ENCODE peak calls at places on chromosomes 6 and 20, in five cellular contexts. G, U, T, C and M are unnamed samples. For H3K27me3, the result is how much of the 10 kb centered on the place peaks cover.

GRCh38 chr20:18323705-18324104 is 35.4 kb downstream of the ZNF133 start:
- DNase-seq in C (no peak), G (no peak), T (no peak), U (no peak), M (no peak)

GRCh38 chr20:37498066-37498702 is 22.9 kb upstream of the NNAT start:
- DNase-seq in T (no peak), G (no peak), U (no peak), C (peak), M (no peak)

GRCh38 chr6:87200469-87201174 is 45.3 kb downstream of the ZNF292 start:
- DNase-seq in G (no peak), C (peak), U (no peak), T (peak), M (no peak)

GRCh38 chr20:20763652-20764051 is 51.2 kb upstream of the RALGAPA2 start:
- DNase-seq in C (no peak), U (no peak), T (no peak), G (no peak), M (no peak)

GRCh38 chr20:19025430-19026120 is 186.9 kb upstream of the SLC24A3 start:
- DNase-seq in T (no peak), U (no peak), G (no peak), C (no peak), M (no peak)

GRCh38 chr20:30816182-30816645 is 441.2 kb upstream of the DEFB115 start:
- DNase-seq in G (no peak), T (no peak), U (no peak), C (peak), M (no peak)

GRCh38 chr6:131828080-131828479 is 20.3 kb downstream of the ENPP1 start:
- DNase-seq in T (no peak), U (no peak), G (no peak), C (no peak), M (no peak)

GRCh38 chr6:105087571-105088211 is 92.1 kb downstream of the POPDC3 start:
- DNase-seq in G (peak), C (peak), U (peak), T (peak), M (peak)

GRCh38 chr6:15505463-15505918 is 157.3 kb downstream of the DTNBP1 start:
- DNase-seq in C (no peak), T (no peak), G (no peak), U (no peak), M (no peak)

GRCh38 chr20:18694071-18694470 is 106.2 kb downstream of the DTD1 start:
- DNase-seq in T (no peak), U (no peak), G (no peak), C (no peak), M (no peak)

GRCh38 chr6:134310206-134310605 is 7.7 kb downstream of the SGK1 start:
- DNase-seq in G (no peak), T (no peak), U (no peak), C (peak), M (no peak)

GRCh38 chr6:26183581-26184408 is 96.6 kb downstream of the HFE start:
- DNase-seq in T (peak), C (peak), G (no peak), U (peak), M (no peak)

GRCh38 chr6:144215402-144215931 is 65.2 kb downstream of the STX11 start:
- DNase-seq in G (peak), T (peak), C (peak), U (no peak), M (no peak)

GRCh38 chr6:129501401-129502051 is 208.5 kb downstream of the ARHGAP18 start:
- DNase-seq in G (peak), T (peak), U (peak), C (peak), M (peak)

GRCh38 chr20:63165538-63166422 is 50.2 kb downstream of the YTHDF1 start:
- DNase-seq in U (no peak), C (no peak), T (no peak), G (no peak), M (no peak)
- H3K27me3 ChIP-seq in U (under half), C (under half), T (under half), G (under half), M (half or more)

GRCh38 chr6:117906905-117907599 is at the start of gene SLC35F1:
- DNase-seq in C (peak), U (no peak), G (no peak), T (peak), M (peak)
- H3K27me3 ChIP-seq in C (under half), U (under half), G (under half), T (under half), M (half or more)

DNA sequence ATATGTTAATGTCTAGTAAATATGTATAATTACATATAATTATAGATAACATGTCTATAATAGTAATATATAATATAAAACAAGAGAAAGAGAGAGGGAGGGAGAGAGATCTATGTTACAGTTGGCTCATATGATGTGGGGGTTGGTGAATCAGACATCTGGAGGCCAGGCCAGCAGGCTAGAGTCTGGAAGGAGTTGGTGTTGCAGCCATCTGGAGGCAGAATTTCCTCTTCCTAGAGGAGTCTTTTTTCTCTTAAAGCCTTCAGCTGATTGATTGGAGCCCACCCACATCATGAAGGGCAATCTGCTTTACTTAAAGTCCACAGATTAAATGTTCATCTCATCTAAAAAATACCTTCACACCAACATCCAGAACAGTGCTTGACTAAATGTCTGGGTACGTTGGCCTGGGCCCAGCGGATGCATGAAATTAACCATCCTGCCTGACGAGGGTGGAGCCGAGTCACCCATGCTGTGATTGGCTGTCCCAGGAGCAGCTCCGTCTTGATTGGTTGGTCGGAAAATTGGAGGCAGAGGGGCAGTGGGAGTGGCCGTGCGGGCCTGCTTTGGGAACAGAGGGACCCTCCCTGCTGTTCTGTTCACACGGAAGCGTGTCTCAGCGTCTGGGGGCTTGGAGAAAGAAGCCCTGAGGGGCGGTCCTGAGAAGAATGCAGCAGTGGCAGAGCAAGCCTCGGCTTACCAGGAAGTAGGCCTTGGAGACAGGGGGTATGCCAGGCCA is 392.4 kb downstream of the QKI start:
- DNase-seq in C (no peak), G (no peak), T (no peak), U (no peak), M (no peak)
- H3K27me3 ChIP-seq in C (under half), G (under half), T (under half), U (under half), M (under half)

GRCh38 chr20:59483481-59483880 is 120.9 kb upstream of the PHACTR3 start:
- DNase-seq in C (no peak), U (no peak), G (no peak), T (no peak), M (peak)
- H3K27me3 ChIP-seq in C (under half), U (under half), G (under half), T (under half), M (under half)

GRCh38 chr20:63147532-63147931 is 68.4 kb downstream of the YTHDF1 start:
- DNase-seq in C (no peak), U (no peak), G (no peak), T (no peak), M (no peak)
- H3K27me3 ChIP-seq in C (under half), U (under half), G (under half), T (under half), M (under half)

GRCh38 chr20:36313476-36313875 is 7.3 kb downstream of the DLGAP4 start:
- DNase-seq in C (no peak), T (no peak), U (no peak), G (no peak), M (no peak)

GRCh38 chr20:36311854-36312723 is 6.0 kb downstream of the DLGAP4 start:
- DNase-seq in T (no peak), U (no peak), C (no peak), G (no peak), M (peak)

GRCh38 chr20:36311141-36311853 is 5.2 kb downstream of the DLGAP4 start:
- DNase-seq in T (no peak), U (no peak), G (no peak), C (peak), M (peak)

GRCh38 chr20:36313936-36314335 is 7.8 kb downstream of the DLGAP4 start:
- DNase-seq in T (no peak), U (no peak), C (no peak), G (no peak), M (peak)

DNA sequence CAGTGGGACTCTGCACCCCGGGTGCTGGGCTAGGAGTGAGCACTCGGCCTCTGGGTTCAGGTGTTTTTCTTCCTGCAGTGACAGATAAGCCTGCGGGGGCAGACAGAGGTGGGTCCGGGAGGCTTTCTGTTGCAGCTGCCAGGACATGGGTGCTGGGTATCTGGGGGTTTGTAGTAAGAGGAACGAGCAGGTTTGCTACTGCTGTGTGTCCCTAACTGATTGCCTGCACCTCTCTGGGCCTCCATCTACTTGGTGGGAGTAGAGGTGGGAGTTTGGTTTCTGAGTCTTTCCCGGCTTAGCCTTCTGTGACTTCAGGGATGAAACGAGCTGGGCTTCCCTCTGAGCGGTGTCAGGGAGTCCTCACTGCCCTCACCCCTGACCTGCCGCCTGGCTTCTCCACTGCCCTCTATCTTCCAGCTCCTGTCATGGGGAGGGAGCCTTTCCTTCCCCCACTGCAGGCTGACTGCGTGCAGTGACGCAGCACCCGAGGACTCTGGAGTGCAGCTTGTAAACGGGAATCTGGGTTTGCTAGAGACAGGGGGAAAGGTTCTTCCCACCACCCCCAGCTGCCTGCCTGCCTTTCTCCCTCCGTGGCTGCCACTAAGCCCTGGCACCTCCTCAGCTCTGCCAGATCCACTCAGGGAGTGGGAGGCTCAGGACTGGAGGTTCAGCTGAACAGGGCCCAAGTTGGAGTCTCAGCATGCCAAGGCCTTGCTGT is 6.7 kb downstream of the DLGAP4 start:
- DNase-seq in T (no peak), G (no peak), C (no peak), U (no peak), M (peak)
- H3K27me3 ChIP-seq in T (under half), G (under half), C (under half), U (under half), M (under half)

GRCh38 chr6:119672725-119673124 is 323.2 kb upstream of the MAN1A1 start:
- DNase-seq in U (no peak), T (no peak), C (no peak), G (no peak), M (no peak)
- H3K27me3 ChIP-seq in U (under half), T (under half), C (under half), G (under half), M (under half)

DNA sequence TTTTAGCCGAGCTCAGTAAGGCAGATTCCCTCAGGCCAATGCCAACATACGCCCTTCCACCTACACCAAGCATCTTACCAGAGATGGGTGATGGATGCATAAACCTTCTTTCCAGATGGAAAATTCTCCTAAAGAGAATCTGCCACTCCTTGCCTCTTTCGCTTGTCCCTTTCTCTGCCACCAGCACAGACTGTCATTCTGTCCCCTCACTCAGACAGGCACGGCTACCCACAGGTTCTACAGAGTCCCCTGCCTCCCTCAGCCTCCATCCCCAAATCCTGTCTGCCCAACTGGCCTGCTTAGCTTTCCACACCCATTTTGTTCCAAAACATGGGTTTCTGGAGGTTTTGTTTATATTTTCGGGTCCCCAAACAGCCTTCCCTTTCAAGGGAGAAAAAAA is 12.7 kb upstream of the FOXF2 start:
- DNase-seq in U (no peak), T (no peak), G (no peak), C (no peak), M (no peak)
- H3K27me3 ChIP-seq in U (half or more), T (half or more), G (under half), C (half or more), M (under half)